ENCODE peak calls at places on chromosomes 16 and 17, in four cellular contexts. P, U, Y and M are unnamed samples.

GRCh38 chr17:16107165-16107770 is 107.6 kb downstream of the TTC19 start:
- DNase-seq in P (no peak), U (no peak), Y (no peak), M (no peak)

GRCh38 chr16:17343028-17343427 is 127.7 kb downstream of the XYLT1 start:
- DNase-seq in P (no peak), U (peak; percentile 50), Y (no peak), M (peak; percentile 74)

GRCh38 chr16:68000450-68000849 is 1.2 kb upstream of the DPEP2 start:
- DNase-seq in P (no peak), U (no peak), Y (no peak), M (no peak)

GRCh38 chr17:34853916-34854315 is 107.3 kb downstream of the CCT6B start:
- DNase-seq in P (no peak), U (no peak), Y (no peak), M (no peak)

GRCh38 chr17:45948881-45949624 is 50.0 kb upstream of the STH start:
- DNase-seq in P (peak; percentile 52), U (peak; percentile 58), Y (peak; percentile 74), M (peak; percentile 8)

GRCh38 chr17:6506679-6507231 is 49.6 kb downstream of the PITPNM3 start:
- DNase-seq in P (no peak), U (no peak), Y (peak; percentile 39), M (no peak)

GRCh38 chr17:32725697-32726096 is 151.2 kb downstream of the MYO1D start:
- DNase-seq in P (no peak), U (no peak), Y (no peak), M (no peak)

GRCh38 chr17:82678265-82678891 is 20.1 kb downstream of the RAB40B start:
- DNase-seq in P (peak; percentile 86), U (no peak), Y (no peak), M (no peak)

GRCh38 chr16:23185661-23186060 is 3.1 kb downstream of the SCNN1G start:
- DNase-seq in P (no peak), U (no peak), Y (no peak), M (no peak)

GRCh38 chr17:8322078-8322477 is 12.0 kb downstream of the ARHGEF15 start:
- DNase-seq in P (no peak), U (no peak), Y (no peak), M (no peak)

GRCh38 chr17:68909066-68909465 is 46.1 kb downstream of the ABCA8 start:
- DNase-seq in P (peak; percentile 20), U (no peak), Y (peak; percentile 73), M (peak; percentile 91)

GRCh38 chr16:50881331-50881830 is 139.5 kb downstream of the CYLD start:
- DNase-seq in P (no peak), U (no peak), Y (no peak), M (no peak)

GRCh38 chr16:81873843-81874752 is 95.0 kb downstream of the PLCG2 start:
- DNase-seq in P (peak; percentile 81), U (peak; percentile 48), Y (peak; percentile 76), M (no peak)

GRCh38 chr16:66275795-66276428 is 90.6 kb upstream of the CDH5 start:
- DNase-seq in P (peak; percentile 23), U (no peak), Y (peak; percentile 72), M (no peak)

GRCh38 chr16:4795828-4796572 is 831 bp downstream of the SMIM22 start:
- DNase-seq in P (no peak), U (no peak), Y (no peak), M (no peak)

GRCh38 chr17:62653002-62653830 is 25.7 kb downstream of the MRC2 start:
- DNase-seq in P (no peak), U (peak; percentile 62), Y (peak; percentile 47), M (peak; percentile 45)

GRCh38 chr17:29570521-29570920 is 2.0 kb downstream of the TP53I13 start:
- DNase-seq in P (no peak), U (no peak), Y (no peak), M (no peak)

GRCh38 chr16:69654280-69654931 is 72.0 kb downstream of the NQO1 start:
- DNase-seq in P (no peak), U (no peak), Y (no peak), M (no peak)

GRCh38 chr17:80449194-80449929 is 27.0 kb downstream of the NPTX1 start:
- DNase-seq in P (no peak), U (no peak), Y (no peak), M (no peak)

GRCh38 chr16:71900336-71900735 is 5.0 kb downstream of the IST1 start:
- DNase-seq in P (peak; percentile 31), U (no peak), Y (no peak), M (no peak)

DNA sequence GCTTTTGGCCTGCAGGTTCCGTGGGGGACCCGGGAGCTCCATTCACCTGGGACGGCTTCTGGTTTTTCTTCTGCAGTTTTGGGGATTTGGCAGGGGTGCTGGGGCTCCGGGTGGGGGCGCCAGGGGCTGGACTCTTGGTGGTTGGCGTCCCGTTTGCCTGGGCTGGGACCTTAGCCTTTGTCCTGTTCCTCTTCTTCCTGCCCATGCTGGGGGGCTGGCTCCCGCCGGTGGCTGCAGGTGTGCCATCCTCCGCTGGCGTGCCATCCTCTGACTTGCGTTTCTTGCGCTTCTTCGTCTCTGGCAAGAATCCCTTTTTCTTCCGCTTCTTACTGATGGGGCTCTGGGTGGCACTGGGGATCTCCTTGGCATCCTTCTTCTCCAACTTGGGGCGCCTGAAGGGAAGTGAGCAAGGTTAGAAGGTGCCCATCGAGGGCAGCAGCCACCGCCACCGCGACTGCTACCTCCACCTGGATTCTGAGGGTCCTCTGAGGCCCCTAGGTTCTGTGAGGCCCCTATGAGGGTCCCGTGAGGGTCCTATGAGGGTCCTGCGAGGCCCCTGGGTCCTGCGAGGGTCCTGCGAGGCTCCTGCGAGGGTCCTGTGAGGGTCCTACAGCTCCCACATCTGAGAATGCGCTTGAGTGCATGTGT is 15.5 kb downstream of the MYBBP1A start:
- DNase-seq in P (no peak), U (no peak), Y (no peak), M (no peak)
- H3K4me3 ChIP-seq in P (no peak overlapping the region), U (no peak overlapping the region), Y (no peak overlapping the region), M (no peak overlapping the region)

GRCh38 chr16:78489631-78490030 is 390.2 kb downstream of the WWOX start:
- DNase-seq in P (no peak), U (no peak), Y (no peak), M (no peak)
- H3K4me3 ChIP-seq in P (no peak overlapping the region), U (no peak overlapping the region), Y (no peak overlapping the region), M (no peak overlapping the region)

DNA sequence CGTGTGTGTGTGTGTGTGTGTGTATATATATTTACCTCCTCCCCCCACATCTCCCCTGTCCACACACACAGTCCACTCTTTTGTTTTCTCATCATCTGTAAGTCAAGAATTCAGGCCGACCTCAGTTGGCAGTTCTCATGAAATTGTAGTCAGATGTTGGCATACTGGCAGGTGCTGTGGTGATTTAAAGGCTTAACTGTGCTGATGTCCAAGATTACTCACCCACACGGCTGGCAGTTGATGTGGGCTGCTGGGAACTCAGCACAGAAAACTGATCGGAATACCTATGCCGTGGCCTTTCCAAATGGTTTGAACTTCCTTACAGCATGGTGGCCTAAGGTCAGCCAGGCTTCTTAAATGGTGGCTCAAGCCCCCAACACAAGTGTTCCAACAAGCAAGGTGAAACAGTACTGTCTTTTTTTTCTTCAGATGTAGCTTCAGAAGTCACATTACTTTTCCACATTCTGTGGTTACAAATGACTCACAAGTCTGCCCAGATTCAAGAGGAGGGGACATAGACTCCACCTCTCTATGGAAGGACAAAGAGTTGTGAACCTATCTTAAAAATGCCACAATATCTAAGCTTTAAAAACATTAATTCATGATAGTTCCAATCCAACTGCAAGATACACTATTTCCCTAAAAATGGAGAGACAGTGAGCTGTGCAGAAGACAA is 198.5 kb upstream of the HS3ST4 start:
- DNase-seq in P (no peak), U (no peak), Y (peak; percentile 7), M (no peak)
- H3K4me3 ChIP-seq in P (no peak overlapping the region), U (no peak overlapping the region), Y (no peak overlapping the region), M (no peak overlapping the region)

GRCh38 chr16:10836174-10836853 is 17.7 kb upstream of the TVP23A start:
- DNase-seq in P (no peak), U (no peak), Y (no peak), M (no peak)
- H3K4me3 ChIP-seq in P (no peak overlapping the region), U (no peak overlapping the region), Y (no peak overlapping the region), M (no peak overlapping the region)

GRCh38 chr16:84614914-84615813 is 2.7 kb downstream of the COTL1 start:
- DNase-seq in P (no peak), U (no peak), Y (peak; percentile 35), M (peak; percentile 35)
- H3K4me3 ChIP-seq in P (peak overlapping the region; percentile 99), U (peak overlapping the region; percentile 36), Y (no peak overlapping the region), M (peak overlapping the region; percentile 90)

GRCh38 chr17:36727577-36727976 is 126.2 kb downstream of the MRM1 start:
- DNase-seq in P (no peak), U (no peak), Y (no peak), M (no peak)

GRCh38 chr17:36726199-36726598 is 124.8 kb downstream of the MRM1 start:
- DNase-seq in P (no peak), U (no peak), Y (no peak), M (no peak)

GRCh38 chr17:36730095-36730808 is 128.9 kb downstream of the MRM1 start:
- DNase-seq in P (no peak), U (no peak), Y (no peak), M (no peak)

GRCh38 chr17:36731091-36731490 is 129.7 kb downstream of the MRM1 start:
- DNase-seq in P (no peak), U (no peak), Y (no peak), M (no peak)

GRCh38 chr17:36728030-36728991 is 126.9 kb downstream of the MRM1 start:
- DNase-seq in P (no peak), U (no peak), Y (no peak), M (no peak)
- H3K4me3 ChIP-seq in P (no peak overlapping the region), U (peak overlapping the region; percentile 20), Y (no peak overlapping the region), M (no peak overlapping the region)

GRCh38 chr17:58268774-58269556 is 11.8 kb downstream of the MPO start:
- DNase-seq in P (no peak), U (no peak), Y (no peak), M (peak; percentile 53)

GRCh38 chr17:58265902-58266875 is 14.5 kb downstream of the MPO start:
- DNase-seq in P (no peak), U (no peak), Y (no peak), M (peak; percentile 60)

GRCh38 chr17:58267347-58268324 is 13.1 kb downstream of the MPO start:
- DNase-seq in P (no peak), U (no peak), Y (no peak), M (peak; percentile 57)

GRCh38 chr17:58269557-58270291 is 11.0 kb downstream of the MPO start:
- DNase-seq in P (no peak), U (no peak), Y (no peak), M (peak; percentile 37)

DNA sequence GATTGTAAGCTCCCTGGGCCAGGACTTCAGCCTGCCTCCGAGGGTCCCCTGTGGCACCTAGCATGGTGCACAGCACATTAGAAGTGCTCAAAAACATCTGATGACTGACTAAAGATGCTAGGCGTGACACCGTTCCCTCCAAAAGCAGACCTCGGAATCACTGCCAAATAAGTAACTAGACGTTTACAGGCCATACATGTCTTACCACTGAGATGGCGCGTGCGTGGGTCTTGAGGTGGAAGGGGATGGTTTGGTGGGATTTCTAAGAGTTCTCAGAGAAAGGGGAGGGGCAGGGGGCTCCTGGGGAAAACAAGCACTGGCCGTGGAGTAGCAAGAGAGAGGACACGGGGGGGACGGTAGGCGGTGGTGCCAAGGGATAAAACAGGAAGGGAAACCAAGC is 12.4 kb downstream of the MPO start:
- DNase-seq in P (no peak), U (no peak), Y (no peak), M (peak; percentile 27)
- H3K4me3 ChIP-seq in P (no peak overlapping the region), U (no peak overlapping the region), Y (no peak overlapping the region), M (no peak overlapping the region)